ENCODE peak calls at places on chromosomes 13 and 19, in ten cellular contexts. N is IMR-90; B is fibroblast of lung; A is activated T-helper 1 cell treated with Interleukin-2 at 50 U/mL for 16 hours; T is putamen; Y is epithelial cell of esophagus; V is A549; S is NCI-H446; Q is CD4-positive, CD25-positive, alpha-beta regulatory T cell; M is hippocampal formation. K is an unnamed sample.

GRCh38 chr19:44809856-44810554 is 1.1 kb downstream of the BCAM start:
- DNase-seq in T (no peak), V (no peak), Q (no peak), A (no peak), B (no peak), S (no peak), M (no peak), N (no peak), Y (peak; percentile 33), K (no peak)

GRCh38 chr19:14437578-14438140 is 4.6 kb downstream of the PKN1 start:
- DNase-seq in M (no peak), A (no peak), N (no peak), T (no peak), B (no peak), V (no peak), Y (no peak), Q (no peak), S (no peak), K (no peak)

GRCh38 chr19:38831142-38831605 is 420 bp downstream of the ECH1 start:
- DNase-seq in N (peak; percentile 95), Y (peak; percentile 80), S (no peak), A (no peak), T (no peak), M (peak; percentile 43), Q (no peak), V (peak; percentile 73), B (peak; percentile 94), K (peak; percentile 93)

GRCh38 chr13:74771964-74772363 is 637.8 kb upstream of the KLF12 start:
- DNase-seq in S (no peak), T (no peak), Q (no peak), A (no peak), B (peak; percentile 85), V (no peak), M (no peak), N (peak; percentile 87), Y (peak; percentile 67), K (peak; percentile 32)

GRCh38 chr19:49877020-49877878 is at the start of the genes AKT1S1 and TBC1D17:
- DNase-seq in Y (peak; percentile 100), Q (peak; percentile 100), T (peak; percentile 100), A (peak; percentile 97), M (peak; percentile 100), B (peak; percentile 100), V (peak; percentile 100), N (peak; percentile 100), S (peak; percentile 99), K (peak; percentile 100)

GRCh38 chr13:75285310-75285709 is 196.7 kb downstream of the TBC1D4 start:
- DNase-seq in T (peak; percentile 11), Q (no peak), A (no peak), V (no peak), B (no peak), Y (no peak), M (peak; percentile 9), N (no peak), S (no peak), K (no peak)

GRCh38 chr19:49767967-49768581 is 1.3 kb downstream of the AP2A1 start:
- DNase-seq in A (no peak), T (no peak), Y (no peak), Q (no peak), M (no peak), S (no peak), B (no peak), N (no peak), V (no peak), K (peak; percentile 26)

GRCh38 chr13:39038569-39038898 is 278 bp downstream of the NHLRC3 start:
- DNase-seq in A (peak; percentile 24), B (no peak), Y (peak; percentile 35), S (no peak), Q (peak; percentile 78), M (no peak), V (no peak), T (peak; percentile 37), N (no peak), K (peak; percentile 11)

GRCh38 chr13:98910501-98910951 is 67.3 kb downstream of the DOCK9 start:
- DNase-seq in Q (peak; percentile 82), Y (peak; percentile 85), T (no peak), N (peak; percentile 70), S (no peak), B (peak; percentile 28), A (no peak), V (peak; percentile 6), M (no peak), K (peak; percentile 49)